ENCODE peak calls at places on chromosomes 1 and 21, in ten cellular contexts. D, J, M, G, K, W, X, A, Q and F are unnamed samples.

GRCh38 chr1:51936531-51936930 is 54.0 kb downstream of the RAB3B start:
- DNase-seq in K (no peak), J (no peak), X (no peak), Q (no peak), G (no peak), D (no peak), M (no peak), A (no peak), W (no peak), F (no peak)

GRCh38 chr1:93056214-93056613 is 22.9 kb upstream of the MTF2 start:
- DNase-seq in M (peak; percentile 48), W (peak; percentile 43), G (peak; percentile 83), J (no peak), K (no peak), X (no peak), A (no peak), Q (no peak), D (no peak), F (no peak)

GRCh38 chr1:6251233-6251632 is 7.3 kb downstream of the HES3 start:
- DNase-seq in G (no peak), A (no peak), M (no peak), W (no peak), Q (no peak), D (no peak), K (no peak), J (no peak), X (no peak), F (peak; percentile 82)

GRCh38 chr1:232192781-232193450 is 437.0 kb downstream of the SIPA1L2 start:
- DNase-seq in W (no peak), Q (no peak), X (no peak), J (no peak), D (no peak), A (no peak), M (no peak), G (no peak), K (no peak), F (no peak)

GRCh38 chr21:44878053-44878982 is 4.8 kb upstream of the PTTG1IP start:
- DNase-seq in X (no peak), J (no peak), A (no peak), G (no peak), W (no peak), K (no peak), Q (no peak), D (no peak), M (no peak), F (no peak)

GRCh38 chr1:8472668-8473067 is 154.8 kb downstream of the SLC45A1 start:
- DNase-seq in M (no peak), K (no peak), J (no peak), A (no peak), D (no peak), G (no peak), Q (no peak), X (no peak), W (peak; percentile 80), F (no peak)

GRCh38 chr1:228784191-228784590 is 48.9 kb downstream of the RHOU start:
- DNase-seq in X (no peak), A (no peak), G (no peak), K (no peak), J (no peak), W (no peak), Q (no peak), M (no peak), D (no peak), F (no peak)

GRCh38 chr1:56522680-56523079 is 56.7 kb downstream of the PLPP3 start:
- DNase-seq in A (no peak), W (no peak), X (no peak), Q (no peak), J (no peak), G (no peak), D (no peak), M (no peak), K (no peak), F (no peak)

GRCh38 chr1:43315963-43316737 is 15.4 kb downstream of the TIE1 start:
- DNase-seq in K (no peak), J (no peak), M (no peak), D (no peak), G (no peak), A (no peak), W (no peak), X (no peak), Q (no peak), F (no peak)

GRCh38 chr1:43315481-43315880 is 14.7 kb downstream of the TIE1 start:
- DNase-seq in J (no peak), D (no peak), W (no peak), K (no peak), M (no peak), G (no peak), A (no peak), X (no peak), Q (no peak), F (no peak)

GRCh38 chr1:43318831-43319230 is 18.0 kb downstream of the TIE1 start:
- DNase-seq in J (no peak), D (no peak), M (no peak), W (no peak), Q (no peak), K (no peak), X (no peak), A (no peak), G (no peak), F (no peak)

GRCh38 chr1:43317817-43318471 is 17.2 kb downstream of the TIE1 start:
- DNase-seq in D (no peak), J (no peak), W (no peak), K (no peak), G (no peak), Q (no peak), X (no peak), M (no peak), A (no peak), F (peak; percentile 66)

DNA sequence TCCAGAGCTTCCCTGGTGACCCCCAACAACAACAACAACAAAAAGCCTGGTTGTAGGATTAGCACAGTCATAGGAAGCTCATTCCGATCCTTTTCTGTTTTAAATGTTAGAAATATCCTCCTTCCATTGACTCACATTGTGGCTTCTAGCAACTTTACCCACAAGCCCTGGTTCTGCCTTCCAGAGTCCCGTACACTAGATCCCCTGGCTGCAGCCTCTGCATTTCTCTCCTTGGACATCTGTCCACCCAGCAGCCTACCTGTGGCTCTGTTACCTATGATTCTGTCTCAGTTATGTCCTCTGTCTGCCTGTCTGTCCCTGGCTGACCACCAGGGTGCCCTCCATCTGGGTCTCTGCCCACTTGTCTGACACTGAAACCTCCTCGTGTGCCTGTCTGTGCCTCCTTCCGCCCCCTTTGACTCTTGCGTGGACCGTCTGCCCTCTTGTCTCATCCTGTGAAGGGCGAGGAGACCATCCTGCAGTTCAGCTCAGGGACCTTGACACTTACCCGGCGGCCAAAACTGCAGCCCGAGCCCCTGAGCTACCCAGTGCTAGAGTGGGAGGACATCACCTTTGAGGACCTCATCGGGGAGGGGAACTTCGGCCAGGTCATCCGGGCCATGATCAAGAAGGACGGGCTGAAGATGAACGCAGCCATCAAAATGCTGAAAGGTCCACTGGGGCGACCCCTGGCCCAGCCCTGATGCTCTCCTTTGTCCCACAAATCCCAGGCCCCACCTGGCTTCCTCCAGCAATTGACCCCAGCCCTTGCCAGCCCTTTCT is 16.1 kb downstream of the TIE1 start:
- DNase-seq in Q (no peak), W (no peak), M (no peak), G (no peak), X (no peak), J (no peak), D (no peak), A (no peak), K (no peak), F (peak; percentile 39)
- TF ChIP-seq CTCF in Q (no peak), W (peak; percentile 2), M (no peak), G (peak; percentile 18), X (no peak), J (no peak), D (peak; percentile 15), A (no peak), K (peak; percentile 49), F (peak; percentile 34)

DNA sequence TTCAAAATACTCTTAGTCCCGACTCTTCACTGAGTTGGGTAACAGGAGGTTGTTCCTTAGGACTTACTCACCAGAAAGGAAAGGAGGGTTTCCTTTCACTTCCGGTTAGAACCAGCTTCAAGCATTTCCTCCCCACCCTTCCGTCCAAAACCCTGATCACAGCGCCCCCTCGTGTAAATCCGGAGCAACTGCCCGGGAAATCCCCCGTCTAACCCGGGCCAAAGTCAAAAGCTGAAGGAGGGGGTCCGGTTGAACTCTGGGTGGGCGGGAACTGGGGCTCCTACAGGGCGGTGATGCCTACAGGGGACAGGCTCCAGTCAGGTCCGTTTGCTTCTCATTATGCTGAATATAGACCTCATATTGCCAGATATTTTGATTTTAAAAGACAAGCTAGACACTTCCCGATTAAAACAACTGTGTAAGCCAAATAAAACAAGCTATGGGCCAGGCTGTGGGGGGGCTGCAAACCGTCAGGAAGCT is 15.0 kb upstream of the MTARC2 start:
- DNase-seq in Q (peak; percentile 63), D (peak; percentile 93), M (peak; percentile 88), K (peak; percentile 79), J (peak; percentile 70), G (peak; percentile 77), A (peak; percentile 67), W (peak; percentile 79), X (peak; percentile 62), F (no peak)
- TF ChIP-seq CTCF in Q (peak; percentile 66), D (peak; percentile 91), M (peak; percentile 82), K (peak; percentile 86), J (peak; percentile 75), G (peak; percentile 93), A (peak; percentile 51), W (peak; percentile 76), X (peak; percentile 86), F (peak; percentile 97)

DNA sequence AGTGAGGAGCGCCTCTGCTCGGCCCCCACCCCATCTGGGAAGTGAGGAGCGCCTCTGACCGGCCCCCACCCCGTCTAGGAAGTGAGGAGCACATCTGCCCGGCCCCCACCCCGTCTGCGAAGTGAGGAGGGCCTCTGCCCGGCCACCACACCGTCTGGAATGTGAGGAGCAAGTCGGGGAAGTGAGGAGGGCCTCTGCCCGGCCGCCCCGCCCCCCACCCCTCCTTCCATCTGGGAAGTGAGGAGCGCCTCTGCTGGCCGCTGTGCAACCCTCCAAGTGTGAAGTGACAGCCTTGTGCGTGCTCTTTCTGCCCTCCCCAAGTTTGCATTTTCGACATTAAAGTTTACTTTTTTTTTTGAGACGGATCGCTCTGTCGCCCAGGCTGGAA is 5.1 kb upstream of the ZZZ3 start:
- DNase-seq in W (no peak), X (peak; percentile 59), A (no peak), Q (peak; percentile 16), J (peak; percentile 35), K (no peak), G (peak; percentile 86), M (peak; percentile 26), D (no peak), F (no peak)
- TF ChIP-seq CTCF in W (no peak), X (no peak), A (no peak), Q (no peak), J (no peak), K (peak; percentile 59), G (peak; percentile 54), M (peak; percentile 49), D (no peak), F (peak; percentile 46)

GRCh38 chr1:17862125-17862524 is 107.0 kb downstream of the ACTL8 start:
- DNase-seq in A (no peak), Q (no peak), M (no peak), G (no peak), J (no peak), D (no peak), X (no peak), W (no peak), K (no peak), F (no peak)

GRCh38 chr1:17860812-17861211 is 105.7 kb downstream of the ACTL8 start:
- DNase-seq in D (no peak), Q (no peak), X (no peak), W (no peak), M (no peak), J (no peak), K (no peak), A (no peak), G (no peak), F (no peak)

GRCh38 chr1:17865912-17866311 is 110.8 kb downstream of the ACTL8 start:
- DNase-seq in D (no peak), Q (no peak), A (no peak), J (no peak), K (no peak), M (no peak), G (no peak), X (no peak), W (no peak), F (no peak)

GRCh38 chr1:17858027-17858426 is 102.9 kb downstream of the ACTL8 start:
- DNase-seq in W (no peak), A (no peak), D (no peak), J (no peak), G (no peak), M (no peak), Q (no peak), K (no peak), X (no peak), F (no peak)

DNA sequence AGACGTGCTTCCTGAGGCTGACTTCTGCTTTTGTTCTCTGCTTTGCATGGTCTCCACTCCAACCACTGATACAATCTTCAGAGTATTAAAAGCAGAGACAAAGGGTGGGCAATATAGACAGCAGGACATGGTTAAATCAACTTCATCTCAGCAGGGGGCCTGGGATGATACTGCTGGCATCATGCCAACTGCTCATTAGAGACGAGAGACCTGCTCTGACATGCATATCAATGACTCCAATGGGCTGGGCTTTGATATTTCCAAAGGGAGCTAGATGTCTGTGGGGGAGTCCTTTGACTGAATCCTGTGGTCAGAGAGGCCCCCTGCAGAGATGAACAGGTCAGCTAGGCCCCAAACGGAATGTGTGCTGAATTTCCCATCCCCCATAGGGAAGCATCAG is 106.6 kb downstream of the ACTL8 start:
- DNase-seq in K (no peak), D (no peak), M (no peak), W (no peak), A (no peak), G (peak; percentile 42), X (no peak), Q (no peak), J (no peak), F (no peak)
- TF ChIP-seq CTCF in K (no peak), D (no peak), M (no peak), W (no peak), A (no peak), G (no peak), X (no peak), Q (no peak), J (no peak), F (no peak)